ENCODE peak calls at places on chromosomes 3 and 15, in ten cellular contexts. K, W, F, B, P, J, S, L, Y and V are unnamed samples.

GRCh38 chr3:144265527-144266100 is 294.0 kb downstream of the DIPK2A start:
- DNase-seq in B (no peak), P (no peak), S (no peak), K (peak; percentile 40), F (no peak), W (no peak), J (no peak), L (no peak), Y (no peak), V (peak; percentile 34)

GRCh38 chr15:82950746-82951370 is 1.7 kb downstream of the HOMER2 start:
- DNase-seq in F (no peak), S (no peak), W (no peak), K (no peak), P (no peak), B (no peak), J (no peak), L (no peak), Y (peak; percentile 14), V (no peak)

GRCh38 chr3:42502429-42503250 is at the start of gene VIPR1:
- DNase-seq in B (peak; percentile 89), K (peak; percentile 86), L (peak; percentile 78), W (no peak), P (peak; percentile 94), J (peak; percentile 91), S (peak; percentile 92), Y (peak; percentile 94), F (peak; percentile 77), V (peak; percentile 69)

GRCh38 chr3:30578479-30578878 is 27.9 kb upstream of the TGFBR2 start:
- DNase-seq in L (peak; percentile 89), K (no peak), B (no peak), S (peak; percentile 5), W (no peak), P (no peak), Y (no peak), F (peak; percentile 53), J (no peak), V (peak; percentile 71)

GRCh38 chr3:99666201-99666600 is 27.8 kb downstream of the COL8A1 start:
- DNase-seq in B (no peak), J (no peak), L (peak; percentile 58), S (no peak), K (no peak), P (no peak), Y (no peak), F (no peak), W (no peak), V (peak; percentile 61)

GRCh38 chr3:190155752-190156151 is 35.1 kb upstream of the P3H2 start:
- DNase-seq in Y (no peak), L (peak; percentile 79), F (peak; percentile 75), J (no peak), P (no peak), S (no peak), W (no peak), B (no peak), K (no peak), V (no peak)

GRCh38 chr15:67083135-67083766 is 17.8 kb downstream of the SMAD3 start:
- DNase-seq in P (no peak), Y (no peak), L (no peak), J (no peak), B (no peak), W (no peak), F (no peak), K (peak; percentile 52), S (no peak), V (no peak)

GRCh38 chr3:123158330-123158729 is 43.4 kb upstream of the SEC22A start:
- DNase-seq in L (no peak), S (no peak), P (no peak), B (no peak), J (peak; percentile 4), W (no peak), Y (no peak), F (no peak), K (no peak), V (no peak)

GRCh38 chr3:100769693-100770092 is 60.4 kb downstream of the TFG start:
- DNase-seq in K (no peak), L (no peak), B (no peak), J (no peak), F (no peak), P (no peak), S (no peak), Y (no peak), W (no peak), V (no peak)

GRCh38 chr15:82174471-82174870 is 88.1 kb downstream of the EFL1 start:
- DNase-seq in W (no peak), K (no peak), P (no peak), Y (no peak), F (no peak), B (no peak), L (no peak), J (no peak), S (no peak), V (no peak)

GRCh38 chr15:76963596-76963995 is 31.3 kb upstream of the PSTPIP1 start:
- DNase-seq in L (peak; percentile 6), F (no peak), B (no peak), K (no peak), P (no peak), S (no peak), W (no peak), J (no peak), Y (no peak), V (no peak)

GRCh38 chr3:129116482-129116946 is 5.1 kb downstream of the RAB43 start:
- DNase-seq in K (peak; percentile 56), W (no peak), Y (no peak), P (no peak), B (no peak), F (no peak), S (no peak), L (no peak), J (no peak), V (peak; percentile 57)

GRCh38 chr3:137349949-137350348 is 392.2 kb downstream of the IL20RB start:
- DNase-seq in B (no peak), S (no peak), F (no peak), Y (no peak), L (no peak), W (no peak), K (no peak), J (no peak), P (no peak), V (no peak)

GRCh38 chr3:4732974-4733373 is 239.8 kb downstream of the ITPR1 start:
- DNase-seq in W (no peak), S (peak; percentile 43), K (no peak), P (no peak), F (no peak), J (no peak), Y (no peak), L (no peak), B (no peak), V (no peak)

GRCh38 chr15:51814616-51815015 is 14.8 kb upstream of the TMOD3 start:
- DNase-seq in J (no peak), B (no peak), W (no peak), L (no peak), P (no peak), Y (no peak), F (no peak), K (no peak), S (no peak), V (no peak)

GRCh38 chr3:90010341-90010740 is 902.9 kb downstream of the EPHA3 start:
- DNase-seq in P (no peak), S (no peak), W (no peak), J (no peak), Y (no peak), F (no peak), K (no peak), L (peak; percentile 33), B (no peak), V (no peak)

GRCh38 chr15:68418611-68419161 is 13.3 kb downstream of the ITGA11 start:
- DNase-seq in L (peak; percentile 18), K (no peak), Y (no peak), F (no peak), B (no peak), W (no peak), J (no peak), S (no peak), P (no peak), V (peak; percentile 21)

GRCh38 chr3:52811452-52812011 is 16.9 kb downstream of the ITIH3 start:
- DNase-seq in Y (no peak), P (no peak), K (no peak), B (no peak), J (no peak), F (no peak), W (no peak), L (no peak), S (no peak), V (no peak)

GRCh38 chr15:25543156-25543555 is 104.3 kb upstream of the UBE3A start:
- DNase-seq in J (no peak), P (no peak), S (peak; percentile 48), W (peak; percentile 16), F (peak; percentile 41), K (no peak), Y (no peak), L (no peak), B (no peak), V (no peak)

GRCh38 chr3:102354818-102355515 is 79.8 kb upstream of the ZPLD1 start:
- DNase-seq in J (no peak), W (no peak), K (no peak), F (no peak), L (peak; percentile 75), Y (no peak), P (no peak), B (no peak), S (no peak), V (peak; percentile 96)

GRCh38 chr15:64249406-64249805 is 86.6 kb upstream of the PPIB start:
- DNase-seq in J (no peak), B (no peak), W (no peak), F (no peak), Y (no peak), P (no peak), L (no peak), S (no peak), K (no peak), V (no peak)

GRCh38 chr15:74620636-74621545 is 5.3 kb downstream of the CLK3 start:
- DNase-seq in W (peak; percentile 54), K (peak; percentile 93), L (peak; percentile 88), B (peak; percentile 64), P (peak; percentile 55), J (peak; percentile 83), S (peak; percentile 85), F (peak; percentile 45), Y (peak; percentile 84), V (peak; percentile 76)

GRCh38 chr15:40367038-40367672 is 9.1 kb downstream of the DISP2 start:
- DNase-seq in L (no peak), S (peak; percentile 88), J (no peak), P (no peak), B (no peak), W (peak; percentile 36), K (no peak), Y (no peak), F (no peak), V (no peak)

GRCh38 chr15:78808550-78808949 is 2.7 kb downstream of the ADAMTS7 start:
- DNase-seq in W (no peak), K (peak; percentile 92), S (no peak), L (peak; percentile 54), F (no peak), Y (peak; percentile 23), P (no peak), J (peak; percentile 67), B (no peak), V (peak; percentile 50)

GRCh38 chr15:34161329-34161953 is 48.5 kb downstream of the KATNBL1 start:
- DNase-seq in B (no peak), P (no peak), J (no peak), F (no peak), K (peak; percentile 44), Y (no peak), W (no peak), L (no peak), S (no peak), V (peak; percentile 26)

GRCh38 chr3:126706631-126707030 is 2.6 kb downstream of the CHCHD6 start:
- DNase-seq in B (no peak), L (no peak), Y (no peak), W (no peak), F (no peak), J (no peak), K (no peak), S (no peak), P (no peak), V (no peak)

GRCh38 chr15:35858707-35859106 is 312.7 kb upstream of the DPH6 start:
- DNase-seq in J (no peak), P (no peak), S (no peak), L (no peak), Y (no peak), F (no peak), W (no peak), B (no peak), K (no peak), V (no peak)

GRCh38 chr15:69719527-69719926 is 266.9 kb downstream of the RPLP1 start:
- DNase-seq in Y (peak; percentile 62), F (no peak), K (peak; percentile 77), P (peak; percentile 39), B (peak; percentile 83), L (no peak), W (no peak), S (peak; percentile 2), J (no peak), V (peak; percentile 64)